ENCODE peak calls at places on chromosomes 3 and 15, in four cellular contexts. J, D, K and M are unnamed samples.

GRCh38 chr15:98442379-98442833 is 205.9 kb upstream of the IGF1R start:
- DNase-seq in J (peak), D (no peak), K (peak), M (no peak)

GRCh38 chr3:196164576-196164975 is 46.6 kb downstream of the ZDHHC19 start:
- DNase-seq in J (no peak), D (no peak), K (no peak), M (no peak)

GRCh38 chr3:64222501-64222900 is 2.8 kb downstream of the PRICKLE2 start:
- DNase-seq in J (no peak), D (no peak), K (no peak), M (no peak)

GRCh38 chr15:100001405-100001804 is 268.2 kb upstream of the LYSMD4 start:
- DNase-seq in J (no peak), D (no peak), K (no peak), M (no peak)

GRCh38 chr3:119580148-119580760 is 962 bp downstream of the ADPRH start:
- DNase-seq in J (peak), D (no peak), K (no peak), M (peak)

GRCh38 chr3:134543113-134543512 is 57.3 kb downstream of the CEP63 start:
- DNase-seq in J (no peak), D (no peak), K (no peak), M (no peak)

GRCh38 chr3:55461896-55462295 is 25.2 kb downstream of the WNT5A start:
- DNase-seq in J (no peak), D (no peak), K (no peak), M (no peak)

GRCh38 chr15:67943961-67944674 is 104.3 kb upstream of the RNU6-1 start:
- DNase-seq in J (no peak), D (no peak), K (no peak), M (no peak)

GRCh38 chr15:99099661-99100060 is 5.2 kb upstream of the SYNM start:
- DNase-seq in J (no peak), D (no peak), K (no peak), M (no peak)

GRCh38 chr15:74134387-74135027 is 4.1 kb downstream of the ISLR2 start:
- DNase-seq in J (peak), D (no peak), K (no peak), M (no peak)

GRCh38 chr3:102123590-102124190 is 274.4 kb downstream of the NFKBIZ start:
- DNase-seq in J (no peak), D (no peak), K (no peak), M (no peak)

GRCh38 chr3:128620268-128620691 is 30.3 kb downstream of the RPN1 start:
- DNase-seq in J (no peak), D (no peak), K (no peak), M (no peak)

GRCh38 chr15:65249641-65250040 is 37.0 kb downstream of the PARP16 start:
- DNase-seq in J (no peak), D (no peak), K (no peak), M (no peak)

GRCh38 chr15:83430436-83430835 is 16.7 kb upstream of the SH3GL3 start:
- DNase-seq in J (no peak), D (no peak), K (no peak), M (no peak)

GRCh38 chr3:177190701-177191100 is 6.6 kb downstream of the TBL1XR1 start:
- DNase-seq in J (no peak), D (no peak), K (no peak), M (no peak)

GRCh38 chr3:48306860-48307530 is 26.5 kb downstream of the SPINK8 start:
- DNase-seq in J (no peak), D (no peak), K (no peak), M (no peak)

GRCh38 chr3:66107855-66108254 is 69.1 kb upstream of the MAGI1 start:
- DNase-seq in J (no peak), D (no peak), K (no peak), M (no peak)

GRCh38 chr3:189237516-189237915 is 65.7 kb downstream of the TPRG1 start:
- DNase-seq in J (no peak), D (no peak), K (no peak), M (no peak)

GRCh38 chr3:188126271-188126670 is 27.7 kb upstream of the LPP start:
- DNase-seq in J (no peak), D (no peak), K (no peak), M (no peak)

GRCh38 chr3:149077638-149078037 is 8.7 kb downstream of the HLTF start:
- DNase-seq in J (peak), D (no peak), K (no peak), M (no peak)

GRCh38 chr15:98547741-98548166 is 100.6 kb upstream of the IGF1R start:
- DNase-seq in J (peak), D (peak), K (no peak), M (no peak)

GRCh38 chr3:94043285-94043684 is 14.9 kb upstream of the STX19 start:
- DNase-seq in J (no peak), D (no peak), K (no peak), M (no peak)